ENCODE peak calls at places on chromosomes 16 and 17, in four cellular contexts. C is NCI-H460, J is iris pigment epithelial cell, E is endothelial cell of umbilical vein. A is an unnamed sample.

GRCh38 chr16:55915116-55915827 is 40.1 kb upstream of the CES5A start:
- DNase-seq in J (no peak), E (no peak), C (no peak), A (no peak)

GRCh38 chr16:67726106-67727034 is 7.3 kb upstream of the GFOD2 start:
- DNase-seq in C (no peak), J (no peak), E (peak; percentile 30), A (no peak)

GRCh38 chr16:70726869-70727494 is 41.1 kb upstream of the MTSS2 start:
- DNase-seq in E (no peak), J (no peak), C (no peak), A (no peak)

GRCh38 chr17:18859256-18859655 is 1.3 kb downstream of the PRPSAP2 start:
- DNase-seq in E (no peak), C (no peak), J (peak; percentile 73), A (peak; percentile 39)

GRCh38 chr16:88633684-88634140 is 4.7 kb upstream of the IL17C start:
- DNase-seq in C (no peak), J (peak; percentile 42), E (peak; percentile 7), A (peak; percentile 55)

GRCh38 chr17:2244545-2245525 is 58.8 kb downstream of the SMG6 start:
- DNase-seq in J (peak; percentile 87), E (peak; percentile 97), C (peak; percentile 72), A (peak; percentile 84)

GRCh38 chr16:89476811-89477261 is 13.5 kb downstream of the ANKRD11 start:
- DNase-seq in C (no peak), J (no peak), E (no peak), A (peak; percentile 76)

GRCh38 chr16:3259097-3259496 is 2.7 kb upstream of the MEFV start:
- DNase-seq in C (no peak), J (no peak), E (no peak), A (no peak)

GRCh38 chr17:17221329-17221728 is 15.2 kb upstream of the PLD6 start:
- DNase-seq in E (no peak), J (no peak), C (no peak), A (no peak)

GRCh38 chr17:75346906-75347305 is 57.7 kb upstream of the SLC25A19 start:
- DNase-seq in E (no peak), C (no peak), J (peak; percentile 59), A (peak; percentile 56)

GRCh38 chr16:12323007-12323699 is 346.6 kb downstream of the SNX29 start:
- DNase-seq in E (no peak), J (no peak), C (no peak), A (peak; percentile 85)